ENCODE peak calls at places on chromosomes 4 and X, in four cellular contexts. One of them, this sample, is unnamed. For H3K9me3, the result is how much of the 10 kb centered on the place peaks cover.

GRCh38 chrX:73577368-73577767 is 14.4 kb downstream of the CHIC1 start:
- DNase-seq in lung: no peak
- DNase-seq in SK-N-SH: no peak
- DNase-seq in CD4-positive, CD25-positive, alpha-beta regulatory T cell: no peak
- DNase-seq in this sample: no peak

GRCh38 chr4:148214529-148215166 is 227.6 kb downstream of the NR3C2 start:
- DNase-seq in lung: no peak
- DNase-seq in SK-N-SH: no peak
- DNase-seq in CD4-positive, CD25-positive, alpha-beta regulatory T cell: no peak
- DNase-seq in this sample: no peak

GRCh38 chr4:112908511-112908910 is 140.9 kb upstream of the ANK2 start:
- DNase-seq in lung: no peak
- DNase-seq in SK-N-SH: no peak
- DNase-seq in CD4-positive, CD25-positive, alpha-beta regulatory T cell: no peak
- DNase-seq in this sample: no peak

GRCh38 chrX:47828984-47829383 is 7.7 kb upstream of the ZNF81 start:
- DNase-seq in lung: no peak
- DNase-seq in SK-N-SH: no peak
- DNase-seq in CD4-positive, CD25-positive, alpha-beta regulatory T cell: no peak
- DNase-seq in this sample: no peak

GRCh38 chr4:108247511-108248088 is 78.9 kb upstream of the LEF1 start:
- DNase-seq in lung: no peak
- DNase-seq in SK-N-SH: no peak
- DNase-seq in CD4-positive, CD25-positive, alpha-beta regulatory T cell: no peak
- DNase-seq in this sample: no peak

GRCh38 chr4:48546336-48546735 is 56.3 kb downstream of the ZAR1 start:
- DNase-seq in lung: no peak
- DNase-seq in SK-N-SH: no peak
- DNase-seq in CD4-positive, CD25-positive, alpha-beta regulatory T cell: no peak
- DNase-seq in this sample: no peak

GRCh38 chrX:140503714-140504351 is 1.0 kb downstream of the SOX3 start:
- DNase-seq in lung: no peak
- DNase-seq in SK-N-SH: peak
- DNase-seq in CD4-positive, CD25-positive, alpha-beta regulatory T cell: no peak
- DNase-seq in this sample: no peak

GRCh38 chr4:4658051-4658450 is 116.2 kb upstream of the STX18 start:
- DNase-seq in lung: no peak
- DNase-seq in SK-N-SH: no peak
- DNase-seq in CD4-positive, CD25-positive, alpha-beta regulatory T cell: no peak
- DNase-seq in this sample: no peak

GRCh38 chrX:119041175-119041574 is 31.6 kb upstream of the CT47C1 start:
- DNase-seq in lung: peak
- DNase-seq in SK-N-SH: no peak
- DNase-seq in CD4-positive, CD25-positive, alpha-beta regulatory T cell: no peak
- DNase-seq in this sample: no peak

GRCh38 chrX:12447448-12448154 is 309.3 kb downstream of the FRMPD4 start:
- DNase-seq in lung: no peak
- DNase-seq in SK-N-SH: no peak
- DNase-seq in CD4-positive, CD25-positive, alpha-beta regulatory T cell: no peak
- DNase-seq in this sample: no peak

GRCh38 chr4:98314791-98315565 is 53.8 kb downstream of the RAP1GDS1 start:
- DNase-seq in lung: no peak
- DNase-seq in SK-N-SH: no peak
- DNase-seq in CD4-positive, CD25-positive, alpha-beta regulatory T cell: no peak
- DNase-seq in this sample: no peak

GRCh38 chr4:114027596-114027995 is 48.1 kb upstream of the ARSJ start:
- DNase-seq in lung: no peak
- DNase-seq in SK-N-SH: no peak
- DNase-seq in CD4-positive, CD25-positive, alpha-beta regulatory T cell: no peak
- DNase-seq in this sample: no peak

GRCh38 chr4:134328741-134329140 is 127.2 kb upstream of the PABPC4L start:
- DNase-seq in lung: no peak
- DNase-seq in SK-N-SH: no peak
- DNase-seq in CD4-positive, CD25-positive, alpha-beta regulatory T cell: no peak
- DNase-seq in this sample: no peak

GRCh38 chr4:183950536-183950935 is 45.4 kb downstream of the STOX2 start:
- DNase-seq in lung: no peak
- DNase-seq in SK-N-SH: no peak
- DNase-seq in CD4-positive, CD25-positive, alpha-beta regulatory T cell: no peak
- DNase-seq in this sample: no peak

GRCh38 chr4:54513231-54513630 is 144.5 kb upstream of the KIT start:
- DNase-seq in lung: no peak
- DNase-seq in SK-N-SH: no peak
- DNase-seq in CD4-positive, CD25-positive, alpha-beta regulatory T cell: no peak
- DNase-seq in this sample: no peak

GRCh38 chr4:153763404-153763803 is 3.6 kb upstream of the RNF175 start:
- DNase-seq in lung: no peak
- DNase-seq in SK-N-SH: no peak
- DNase-seq in CD4-positive, CD25-positive, alpha-beta regulatory T cell: no peak
- DNase-seq in this sample: no peak

GRCh38 chr4:54165438-54165837 is 63.7 kb upstream of the PDGFRA start:
- DNase-seq in lung: no peak
- DNase-seq in SK-N-SH: no peak
- DNase-seq in CD4-positive, CD25-positive, alpha-beta regulatory T cell: no peak
- DNase-seq in this sample: no peak

GRCh38 chr4:40514409-40515025 is 115.1 kb downstream of the RBM47 start:
- DNase-seq in lung: peak
- DNase-seq in SK-N-SH: no peak
- DNase-seq in CD4-positive, CD25-positive, alpha-beta regulatory T cell: no peak
- DNase-seq in this sample: no peak

GRCh38 chr4:76640252-76640925 is 205.4 kb downstream of the SHROOM3 start:
- DNase-seq in lung: peak
- DNase-seq in SK-N-SH: no peak
- DNase-seq in CD4-positive, CD25-positive, alpha-beta regulatory T cell: no peak
- DNase-seq in this sample: no peak

GRCh38 chrX:8433296-8434094 is 31.1 kb upstream of the VCX3B start:
- DNase-seq in lung: no peak
- DNase-seq in SK-N-SH: no peak
- DNase-seq in CD4-positive, CD25-positive, alpha-beta regulatory T cell: no peak
- DNase-seq in this sample: no peak

GRCh38 chrX:19814778-19815177 is 72.6 kb downstream of the SH3KBP1 start:
- DNase-seq in lung: no peak
- DNase-seq in SK-N-SH: no peak
- DNase-seq in CD4-positive, CD25-positive, alpha-beta regulatory T cell: no peak
- DNase-seq in this sample: no peak

GRCh38 chr4:184593461-184593860 is 55.8 kb downstream of the CASP3 start:
- DNase-seq in lung: no peak
- DNase-seq in SK-N-SH: no peak
- DNase-seq in CD4-positive, CD25-positive, alpha-beta regulatory T cell: no peak
- DNase-seq in this sample: no peak

GRCh38 chrX:45230410-45230809 is 29.7 kb upstream of the DIPK2B start:
- DNase-seq in lung: no peak
- DNase-seq in SK-N-SH: no peak
- DNase-seq in CD4-positive, CD25-positive, alpha-beta regulatory T cell: no peak
- DNase-seq in this sample: no peak

GRCh38 chr4:18454349-18454748 is 432.8 kb upstream of the LCORL start:
- DNase-seq in lung: no peak
- DNase-seq in SK-N-SH: no peak
- DNase-seq in CD4-positive, CD25-positive, alpha-beta regulatory T cell: no peak
- DNase-seq in this sample: no peak

GRCh38 chr4:149896428-149896827 is 80.8 kb upstream of the IQCM start:
- DNase-seq in lung: no peak
- DNase-seq in SK-N-SH: no peak
- DNase-seq in CD4-positive, CD25-positive, alpha-beta regulatory T cell: no peak
- DNase-seq in this sample: no peak

GRCh38 chr4:6499241-6499605 is 26.8 kb upstream of the PPP2R2C start:
- DNase-seq in lung: peak
- DNase-seq in SK-N-SH: no peak
- DNase-seq in CD4-positive, CD25-positive, alpha-beta regulatory T cell: no peak
- DNase-seq in this sample: no peak

GRCh38 chrX:35890699-35891098 is 28.8 kb upstream of the CFAP47 start:
- DNase-seq in lung: peak
- DNase-seq in SK-N-SH: peak
- DNase-seq in CD4-positive, CD25-positive, alpha-beta regulatory T cell: no peak
- DNase-seq in this sample: no peak

GRCh38 chrX:20498851-20499635 is 232.3 kb upstream of the RPS6KA3 start:
- DNase-seq in lung: no peak
- DNase-seq in SK-N-SH: no peak
- DNase-seq in CD4-positive, CD25-positive, alpha-beta regulatory T cell: no peak
- DNase-seq in this sample: no peak

GRCh38 chr4:108080752-108081151 is 88.0 kb downstream of the LEF1 start:
- DNase-seq in lung: no peak
- DNase-seq in SK-N-SH: no peak
- DNase-seq in CD4-positive, CD25-positive, alpha-beta regulatory T cell: peak
- DNase-seq in this sample: no peak

GRCh38 chr4:4457803-4458550 is 71.1 kb downstream of the NSG1 start:
- DNase-seq in lung: no peak
- DNase-seq in SK-N-SH: no peak
- DNase-seq in CD4-positive, CD25-positive, alpha-beta regulatory T cell: no peak
- DNase-seq in this sample: no peak

GRCh38 chrX:37420179-37420578 is 71.0 kb downstream of the PRRG1 start:
- DNase-seq in lung: no peak
- DNase-seq in SK-N-SH: no peak
- DNase-seq in CD4-positive, CD25-positive, alpha-beta regulatory T cell: no peak
- DNase-seq in this sample: no peak

GRCh38 chr4:133476064-133476463 is 327.0 kb downstream of the PCDH10 start:
- DNase-seq in lung: no peak
- DNase-seq in SK-N-SH: no peak
- DNase-seq in CD4-positive, CD25-positive, alpha-beta regulatory T cell: no peak
- DNase-seq in this sample: no peak

GRCh38 chr4:77911091-77911490 is 48.5 kb downstream of the MRPL1 start:
- DNase-seq in lung: no peak
- DNase-seq in SK-N-SH: no peak
- DNase-seq in CD4-positive, CD25-positive, alpha-beta regulatory T cell: no peak
- DNase-seq in this sample: no peak

GRCh38 chr4:40334591-40335507 is at the start of gene CHRNA9:
- DNase-seq in lung: no peak
- DNase-seq in SK-N-SH: no peak
- DNase-seq in CD4-positive, CD25-positive, alpha-beta regulatory T cell: no peak
- DNase-seq in this sample: no peak

GRCh38 chr4:1154523-1155182 is 17.7 kb downstream of the SPON2 start:
- DNase-seq in lung: no peak
- DNase-seq in SK-N-SH: no peak
- DNase-seq in CD4-positive, CD25-positive, alpha-beta regulatory T cell: no peak
- DNase-seq in this sample: no peak

GRCh38 chr4:54229631-54230478 is 762 bp downstream of the PDGFRA start:
- DNase-seq in lung: no peak
- DNase-seq in SK-N-SH: peak
- DNase-seq in CD4-positive, CD25-positive, alpha-beta regulatory T cell: no peak
- DNase-seq in this sample: no peak

GRCh38 chr4:2691313-2691712 is 64.8 kb downstream of the TNIP2 start:
- DNase-seq in lung: no peak
- DNase-seq in SK-N-SH: no peak
- DNase-seq in CD4-positive, CD25-positive, alpha-beta regulatory T cell: no peak
- DNase-seq in this sample: no peak

GRCh38 chr4:156193800-156194199 is 240.1 kb upstream of the CTSO start:
- DNase-seq in lung: no peak
- DNase-seq in SK-N-SH: no peak
- DNase-seq in CD4-positive, CD25-positive, alpha-beta regulatory T cell: no peak
- DNase-seq in this sample: no peak

GRCh38 chr4:85734446-85734845 is 259.5 kb downstream of the ARHGAP24 start:
- DNase-seq in lung: no peak
- DNase-seq in SK-N-SH: no peak
- DNase-seq in CD4-positive, CD25-positive, alpha-beta regulatory T cell: no peak
- DNase-seq in this sample: no peak

DNA sequence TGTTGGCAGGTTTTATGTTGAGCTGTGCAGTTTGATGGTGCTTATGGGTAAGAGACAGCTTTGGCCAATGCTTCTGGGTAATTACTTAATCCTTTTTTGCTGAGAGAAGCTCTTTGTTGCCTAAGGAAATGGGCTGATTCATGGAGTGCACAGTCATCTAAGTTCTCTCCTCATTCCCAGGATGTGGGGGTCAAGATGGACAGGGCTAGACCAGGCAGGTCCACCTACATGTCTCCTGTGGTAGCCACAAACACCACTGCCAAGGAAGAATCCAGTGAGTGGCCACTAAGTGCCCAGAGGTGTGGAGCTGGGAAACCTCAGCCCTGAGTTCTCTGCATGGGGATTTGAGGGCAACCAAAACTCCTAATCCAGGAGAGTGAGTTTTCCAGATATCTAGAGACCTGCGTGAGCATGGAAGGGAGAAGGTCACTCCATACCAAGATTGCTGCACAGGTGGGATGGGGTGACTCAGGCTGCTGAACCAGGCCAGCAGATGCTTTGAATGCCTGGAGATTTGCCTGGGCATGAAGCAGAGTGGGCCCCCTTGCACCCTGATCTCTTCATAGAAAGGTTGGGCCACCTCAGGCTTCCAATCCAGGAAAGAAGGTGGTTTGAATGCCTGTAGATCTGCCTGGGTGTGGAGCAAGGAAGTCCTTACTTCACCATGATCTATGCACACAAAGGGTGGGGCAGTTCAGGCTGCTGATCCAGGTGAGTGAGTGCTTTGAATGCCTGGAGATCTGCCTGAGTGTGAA is 234.8 kb upstream of the GNPDA2 start:
- DNase-seq in lung: no peak
- DNase-seq in SK-N-SH: no peak
- DNase-seq in CD4-positive, CD25-positive, alpha-beta regulatory T cell: no peak
- DNase-seq in this sample: no peak
- H3K9me3 ChIP-seq in lung: under half
- H3K9me3 ChIP-seq in SK-N-SH: under half
- H3K9me3 ChIP-seq in CD4-positive, CD25-positive, alpha-beta regulatory T cell: under half
- H3K9me3 ChIP-seq in this sample: under half

DNA sequence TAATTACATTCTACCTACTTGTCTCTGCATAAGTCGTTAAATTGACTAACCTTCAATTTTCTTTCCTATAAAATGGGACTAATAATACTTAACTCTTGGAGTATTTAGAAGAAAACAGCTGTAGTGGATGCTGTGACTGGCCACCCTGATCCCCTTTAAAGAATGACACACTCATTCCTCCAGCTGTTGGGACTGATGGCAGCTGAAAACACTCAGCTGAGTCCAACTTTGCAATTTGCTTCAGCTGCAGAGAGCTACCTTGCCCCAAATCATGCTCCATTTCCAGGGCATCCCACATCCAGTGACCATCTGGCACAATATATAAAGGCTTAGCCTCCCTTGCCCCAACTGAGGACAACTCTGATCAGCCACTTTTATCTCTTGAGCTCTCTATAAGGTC is 89.1 kb downstream of the MID1IP1 start:
- DNase-seq in lung: no peak
- DNase-seq in SK-N-SH: no peak
- DNase-seq in CD4-positive, CD25-positive, alpha-beta regulatory T cell: no peak
- DNase-seq in this sample: no peak
- H3K9me3 ChIP-seq in lung: under half
- H3K9me3 ChIP-seq in SK-N-SH: under half
- H3K9me3 ChIP-seq in CD4-positive, CD25-positive, alpha-beta regulatory T cell: under half
- H3K9me3 ChIP-seq in this sample: under half

GRCh38 chr4:84496356-84497219 is 2.5 kb downstream of the NKX6-1 start:
- DNase-seq in lung: no peak
- DNase-seq in SK-N-SH: peak
- DNase-seq in CD4-positive, CD25-positive, alpha-beta regulatory T cell: no peak
- DNase-seq in this sample: no peak
- H3K9me3 ChIP-seq in lung: under half
- H3K9me3 ChIP-seq in SK-N-SH: under half
- H3K9me3 ChIP-seq in CD4-positive, CD25-positive, alpha-beta regulatory T cell: under half
- H3K9me3 ChIP-seq in this sample: under half

DNA sequence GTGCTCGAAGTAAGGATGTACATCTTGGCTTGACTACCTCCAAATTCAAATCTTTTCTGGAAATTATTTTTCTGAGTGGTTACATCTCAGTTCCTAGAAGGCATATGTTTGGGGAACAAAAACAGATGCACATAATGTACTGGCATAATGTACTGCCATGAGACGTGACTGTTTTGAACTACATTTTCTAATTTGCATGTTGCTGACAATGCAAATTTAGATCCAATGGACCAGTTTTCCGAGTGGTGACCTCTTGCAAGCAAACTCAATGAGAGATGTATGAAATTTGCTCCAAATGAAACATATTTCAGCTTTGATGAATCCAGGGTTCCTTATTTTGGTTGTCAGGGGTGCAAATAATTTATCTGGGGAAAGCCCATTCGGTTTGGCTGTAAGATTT is 694.3 kb downstream of the GRXCR1 start:
- DNase-seq in lung: no peak
- DNase-seq in SK-N-SH: no peak
- DNase-seq in CD4-positive, CD25-positive, alpha-beta regulatory T cell: no peak
- DNase-seq in this sample: no peak
- H3K9me3 ChIP-seq in lung: under half
- H3K9me3 ChIP-seq in SK-N-SH: under half
- H3K9me3 ChIP-seq in CD4-positive, CD25-positive, alpha-beta regulatory T cell: under half
- H3K9me3 ChIP-seq in this sample: under half

This sample was measured in spleen.